ENCODE peak calls at places on chromosomes 1 and 21, in ten cellular contexts. Q is A549, Z is ovary, U is tibial nerve, D is transverse colon, H is HepG2, P is K562, F is suprapubic skin, A is upper lobe of left lung, O is sigmoid colon. R is an unnamed sample.
A peak's percentile ranks its signal among the peaks of the same experiment; 100 is the strongest.

GRCh38 chr1:69305621-69306020 is 262.1 kb upstream of the LRRC7 start:
- DNase-seq in Q (peak; percentile 12), Z (no peak), U (no peak), D (no peak), H (peak; percentile 2), P (no peak), F (no peak), A (no peak), O (no peak), R (no peak)

GRCh38 chr1:40694353-40694874 is 2.9 kb downstream of the NFYC start:
- DNase-seq in Q (no peak), Z (no peak), U (no peak), D (no peak), H (no peak), P (no peak), F (no peak), A (no peak), O (no peak), R (no peak)

GRCh38 chr21:30434033-30434631 is 4.1 kb downstream of the KRTAP13-4 start:
- DNase-seq in Q (peak; percentile 32), Z (no peak), U (peak; percentile 13), D (peak; percentile 7), H (no peak), P (peak; percentile 28), F (no peak), A (no peak), O (no peak), R (peak; percentile 26)

GRCh38 chr1:27807385-27807784 is 23.2 kb upstream of the PPP1R8 start:
- DNase-seq in Q (no peak), Z (no peak), U (no peak), D (no peak), H (no peak), P (no peak), F (no peak), A (no peak), O (no peak), R (no peak)

GRCh38 chr1:31467005-31467674 is 54.1 kb downstream of the SERINC2 start:
- DNase-seq in Q (no peak), Z (no peak), U (no peak), D (no peak), H (no peak), P (no peak), F (no peak), A (no peak), O (no peak), R (no peak)

GRCh38 chr1:11653616-11654570 is at the start of gene FBXO2:
- DNase-seq in Q (no peak), Z (no peak), U (no peak), D (peak; percentile 33), H (no peak), P (peak; percentile 82), F (no peak), A (peak; percentile 90), O (no peak), R (peak; percentile 71)

GRCh38 chr1:226001852-226002666 is 2.9 kb upstream of the SDE2 start:
- DNase-seq in Q (peak; percentile 17), Z (no peak), U (peak; percentile 78), D (peak; percentile 58), H (peak; percentile 33), P (peak; percentile 73), F (peak; percentile 89), A (no peak), O (peak; percentile 82), R (peak; percentile 53)

GRCh38 chr1:3003039-3003940 is 18.0 kb upstream of the ACTRT2 start:
- DNase-seq in Q (no peak), Z (no peak), U (no peak), D (no peak), H (no peak), P (no peak), F (peak; percentile 74), A (peak; percentile 68), O (peak; percentile 36), R (no peak)

GRCh38 chr1:197902131-197902453 is 338 bp upstream of the C1orf53 start:
- DNase-seq in Q (no peak), Z (no peak), U (no peak), D (no peak), H (no peak), P (no peak), F (no peak), A (no peak), O (no peak), R (no peak)

GRCh38 chr1:222769968-222770620 is 33.1 kb downstream of the FAM177B start:
- DNase-seq in Q (no peak), Z (no peak), U (no peak), D (no peak), H (no peak), P (no peak), F (no peak), A (no peak), O (no peak), R (no peak)

GRCh38 chr1:201361652-201362504 is 15.6 kb downstream of the TNNT2 start:
- DNase-seq in Q (peak; percentile 47), Z (peak; percentile 39), U (no peak), D (peak; percentile 27), H (peak; percentile 28), P (peak; percentile 84), F (no peak), A (no peak), O (no peak), R (no peak)

GRCh38 chr1:58076258-58076657 is 470.3 kb downstream of the OMA1 start:
- DNase-seq in Q (no peak), Z (no peak), U (no peak), D (no peak), H (no peak), P (no peak), F (no peak), A (no peak), O (no peak), R (no peak)

GRCh38 chr1:26794391-26794790 is 6.6 kb downstream of the PIGV start:
- DNase-seq in Q (no peak), Z (no peak), U (no peak), D (no peak), H (no peak), P (no peak), F (no peak), A (no peak), O (no peak), R (no peak)

GRCh38 chr1:113998361-113998760 is 19.1 kb downstream of the OLFML3 start:
- DNase-seq in Q (no peak), Z (no peak), U (no peak), D (no peak), H (no peak), P (peak; percentile 5), F (no peak), A (no peak), O (no peak), R (no peak)

GRCh38 chr21:36985761-36986594 is 19.5 kb upstream of the HLCS start:
- DNase-seq in Q (no peak), Z (no peak), U (no peak), D (no peak), H (no peak), P (no peak), F (no peak), A (no peak), O (no peak), R (no peak)

GRCh38 chr1:235018161-235018560 is 110.5 kb downstream of the TOMM20 start:
- DNase-seq in Q (peak; percentile 78), Z (no peak), U (no peak), D (no peak), H (peak; percentile 59), P (no peak), F (no peak), A (no peak), O (peak; percentile 46), R (no peak)
- TF ChIP-seq EP300 in Q (peak; percentile 52), Z (no peak), U (no peak), D (no peak), H (no peak), P (no peak), F (no peak), A (no peak), O (no peak), R (no peak)

GRCh38 chr1:18556364-18556763 is 74.3 kb upstream of the PAX7 start:
- DNase-seq in Q (peak; percentile 28), Z (no peak), U (peak; percentile 12), D (no peak), H (peak; percentile 27), P (no peak), F (no peak), A (no peak), O (no peak), R (no peak)
- TF ChIP-seq CTCF in Q (peak; percentile 44), Z (no peak), U (no peak), D (no peak), H (peak; percentile 40), P (peak; percentile 40), F (peak; percentile 28), A (no peak), O (no peak), R (no peak)

DNA sequence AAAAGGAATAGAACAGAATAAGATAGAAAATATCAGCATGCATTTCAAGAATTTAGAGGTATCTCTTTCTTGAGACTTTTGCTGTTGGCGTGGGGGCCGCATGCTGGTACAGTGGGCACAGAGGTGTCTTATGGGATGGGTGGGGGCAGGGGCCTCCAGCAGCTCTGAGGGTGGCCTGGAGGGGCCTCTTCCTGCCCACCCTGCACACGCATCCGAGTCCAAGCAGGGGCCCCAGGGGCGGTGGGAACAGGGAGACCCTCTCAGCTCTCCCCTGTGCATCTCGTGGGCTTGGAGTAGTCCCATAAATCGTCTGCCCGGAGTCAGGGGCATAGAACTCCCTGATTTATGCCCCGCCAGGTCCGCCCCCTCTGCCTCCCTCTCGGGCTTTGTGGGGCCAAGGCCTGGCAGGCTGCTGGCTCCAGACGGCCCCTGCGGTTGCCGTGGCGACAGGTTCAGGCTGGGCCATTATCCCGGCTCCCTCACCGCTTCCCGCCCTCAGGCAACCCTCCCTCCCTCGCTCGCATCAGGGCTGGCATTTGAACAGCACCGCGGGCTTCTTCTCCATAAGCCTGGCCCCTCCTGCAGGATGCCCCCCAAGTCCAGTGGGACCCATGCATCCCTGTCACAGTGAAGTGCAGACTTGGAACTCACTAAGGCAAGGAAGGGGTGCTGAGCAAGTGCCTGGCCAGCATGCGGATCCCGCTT is 133.2 kb upstream of the ZBTB40 start:
- DNase-seq in Q (no peak), Z (peak; percentile 74), U (no peak), D (no peak), H (no peak), P (no peak), F (peak; percentile 65), A (peak; percentile 63), O (no peak), R (no peak)
- TF ChIP-seq EP300 in Q (no peak), Z (no peak), U (no peak), D (no peak), H (no peak), P (no peak), F (no peak), A (no peak), O (no peak), R (no peak)

DNA sequence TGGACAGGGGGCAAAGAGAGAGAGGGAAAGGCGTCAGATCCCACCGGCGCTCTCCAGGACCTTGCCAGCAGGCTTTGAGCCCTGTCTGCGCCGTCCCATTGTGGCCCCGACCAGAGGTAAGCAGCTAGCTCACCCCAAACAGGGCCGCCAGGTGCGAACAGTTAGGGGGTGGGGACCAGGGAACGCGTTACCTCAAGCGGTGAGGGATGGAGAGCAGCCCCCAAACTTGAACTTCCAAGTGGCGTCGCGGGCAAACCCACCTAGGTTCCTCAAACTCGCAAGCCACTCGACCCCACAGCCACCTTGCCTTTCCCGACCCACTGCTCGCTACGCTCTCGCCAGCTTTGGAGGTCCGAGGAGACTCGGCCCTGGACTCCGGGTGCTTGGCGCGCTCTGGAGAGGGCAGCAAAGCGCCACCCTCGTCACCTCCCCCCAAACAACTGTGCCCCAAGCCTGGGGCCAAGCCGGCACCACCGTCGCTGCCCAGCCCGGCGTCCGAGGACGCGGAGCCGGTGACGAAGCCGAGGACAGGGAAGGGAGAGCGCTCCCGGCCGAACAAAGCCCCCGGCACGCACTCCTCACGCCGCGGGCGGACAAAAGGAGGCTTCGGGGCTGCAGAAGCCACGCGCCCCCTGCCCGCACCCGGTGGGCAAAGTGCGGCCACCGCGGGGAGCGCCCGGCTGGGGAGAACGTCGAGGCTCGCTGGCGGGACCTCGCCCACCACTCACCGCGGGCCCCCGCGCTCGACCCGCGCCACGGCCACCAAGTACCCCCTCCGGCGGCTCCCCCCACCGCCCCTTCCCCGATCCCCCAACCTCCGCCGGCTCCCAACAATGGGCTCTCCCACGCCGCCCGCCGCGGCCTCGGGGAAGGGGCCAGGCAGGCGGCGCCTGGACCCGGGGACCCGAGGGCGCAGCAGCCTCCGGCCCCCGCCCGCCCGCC is 984 bp downstream of the SSBP3 start:
- DNase-seq in Q (no peak), Z (peak; percentile 62), U (no peak), D (peak; percentile 41), H (no peak), P (peak; percentile 62), F (no peak), A (peak; percentile 87), O (no peak), R (peak; percentile 48)
- TF ChIP-seq CTCF in Q (peak; percentile 4), Z (peak; percentile 22), U (no peak), D (peak; percentile 15), H (peak; percentile 59), P (no peak), F (no peak), A (no peak), O (no peak), R (no peak)